ENCODE peak calls at places on chromosomes 7 and 10, in five cellular contexts. B is pancreas; P is stimulated activated CD4-positive, alpha-beta T cell treated with anti-CD3 and anti-CD28 coated beads, Interleukin-1b, Interleukin-23, amount 100 ng/mL, for 1 hour; F is KBM-7; R is left cardiac atrium. W is an unnamed sample.

GRCh38 chr10:133164816-133165555 is 5.0 kb downstream of the KNDC1 start:
- DNase-seq in R (no peak), F (no peak), P (no peak), B (no peak), W (no peak)

GRCh38 chr7:122675011-122675410 is 23.9 kb downstream of the RNF133 start:
- DNase-seq in P (no peak), F (no peak), B (no peak), R (no peak), W (peak)

GRCh38 chr10:60883187-60883586 is 60.8 kb downstream of the RHOBTB1 start:
- DNase-seq in P (no peak), F (peak), B (no peak), R (peak), W (no peak)

GRCh38 chr7:81944103-81944502 is 174.3 kb upstream of the HGF start:
- DNase-seq in F (no peak), P (no peak), R (no peak), B (no peak), W (no peak)

GRCh38 chr7:48522692-48523091 is 351.4 kb downstream of the ABCA13 start:
- DNase-seq in B (no peak), P (no peak), F (no peak), R (no peak), W (no peak)

GRCh38 chr10:24642921-24643678 is 80.6 kb downstream of the ARHGAP21 start:
- DNase-seq in B (no peak), R (no peak), F (peak), P (no peak), W (peak)

GRCh38 chr10:8444630-8445029 is 390.1 kb downstream of the GATA3 start:
- DNase-seq in R (no peak), B (no peak), F (no peak), P (no peak), W (no peak)

GRCh38 chr7:130880668-130881067 is 146.7 kb upstream of the KLF14 start:
- DNase-seq in B (no peak), R (no peak), P (no peak), F (no peak), W (no peak)

GRCh38 chr10:48324580-48324979 is 18.1 kb downstream of the MAPK8 start:
- DNase-seq in P (no peak), R (no peak), F (no peak), B (no peak), W (no peak)

GRCh38 chr10:74282151-74282852 is 131.3 kb downstream of the ADK start:
- DNase-seq in P (no peak), R (no peak), F (no peak), B (no peak), W (peak)

GRCh38 chr7:43537765-43538403 is 45.0 kb upstream of the STK17A start:
- DNase-seq in R (no peak), P (no peak), B (no peak), F (no peak), W (no peak)

GRCh38 chr10:59901481-59901880 is 4.9 kb downstream of the CCDC6 start:
- DNase-seq in B (no peak), F (no peak), P (no peak), R (no peak), W (no peak)

GRCh38 chr10:58044072-58044471 is 223.6 kb downstream of the IPMK start:
- DNase-seq in P (no peak), F (no peak), R (no peak), B (no peak), W (peak)

W was measured in GM04504.